ENCODE peak calls at places on chromosomes 13 and 19, in eight cellular contexts. S is K562, D is SK-N-SH, G is HCT116, Y is A549, A is GM12878, M is H1, Q is HepG2. U is an unnamed sample.

GRCh38 chr19:5063873-5064645 is 95.1 kb downstream of the KDM4B start:
- DNase-seq in S (no peak), D (no peak), G (no peak), Y (no peak), A (no peak), M (no peak), Q (no peak), U (no peak)

GRCh38 chr13:113647351-113648217 is 10.4 kb downstream of the ATP4B start:
- DNase-seq in S (no peak), D (peak), G (peak), Y (peak), A (no peak), M (no peak), Q (no peak), U (no peak)

GRCh38 chr13:92390217-92390616 is 836.4 kb upstream of the GPC6 start:
- DNase-seq in S (no peak), D (no peak), G (no peak), Y (no peak), A (no peak), M (no peak), Q (no peak), U (no peak)

GRCh38 chr13:28012383-28012782 is 23.9 kb upstream of the URAD start:
- DNase-seq in S (no peak), D (no peak), G (no peak), Y (no peak), A (no peak), M (no peak), Q (no peak), U (peak)

GRCh38 chr19:38033658-38034150 is 126.7 kb downstream of the SIPA1L3 start:
- DNase-seq in S (no peak), D (no peak), G (no peak), Y (no peak), A (peak), M (peak), Q (no peak), U (no peak)

GRCh38 chr13:51271008-51271407 is 48.8 kb downstream of the FAM124A start:
- DNase-seq in S (no peak), D (no peak), G (no peak), Y (no peak), A (no peak), M (no peak), Q (no peak), U (no peak)

GRCh38 chr19:41363753-41364545 is at the start of gene B9D2:
- DNase-seq in S (peak), D (peak), G (peak), Y (peak), A (peak), M (peak), Q (peak), U (peak)

GRCh38 chr13:66994097-66994496 is 236.0 kb downstream of the PCDH9 start:
- DNase-seq in S (peak), D (peak), G (no peak), Y (peak), A (no peak), M (peak), Q (peak), U (peak)

GRCh38 chr13:101019126-101019525 is 344.5 kb upstream of the TMTC4 start:
- DNase-seq in S (no peak), D (no peak), G (no peak), Y (no peak), A (no peak), M (no peak), Q (no peak), U (no peak)

GRCh38 chr19:41427647-41428480 is 690 bp upstream of the B3GNT8 start:
- DNase-seq in S (peak), D (peak), G (no peak), Y (no peak), A (no peak), M (no peak), Q (no peak), U (no peak)

GRCh38 chr19:5130371-5131030 is 161.6 kb downstream of the KDM4B start:
- DNase-seq in S (no peak), D (no peak), G (no peak), Y (no peak), A (peak), M (no peak), Q (no peak), U (no peak)

GRCh38 chr13:48741377-48741776 is 87.6 kb downstream of the CYSLTR2 start:
- DNase-seq in S (no peak), D (peak), G (no peak), Y (no peak), A (no peak), M (no peak), Q (no peak), U (peak)

GRCh38 chr19:15469513-15470297 is 5.4 kb upstream of the RASAL3 start:
- DNase-seq in S (no peak), D (peak), G (no peak), Y (no peak), A (no peak), M (no peak), Q (no peak), U (no peak)

GRCh38 chr13:90534617-90535340 is 812.7 kb upstream of the MIR17HG start:
- DNase-seq in S (no peak), D (no peak), G (no peak), Y (no peak), A (no peak), M (no peak), Q (no peak), U (no peak)

GRCh38 chr13:73230714-73231113 is 171.9 kb downstream of the KLF5 start:
- DNase-seq in S (no peak), D (no peak), G (no peak), Y (no peak), A (no peak), M (no peak), Q (no peak), U (no peak)

GRCh38 chr13:111034811-111035210 is 80.3 kb upstream of the ARHGEF7 start:
- DNase-seq in S (no peak), D (no peak), G (no peak), Y (no peak), A (no peak), M (no peak), Q (no peak), U (peak)

GRCh38 chr13:23922005-23922932 is 25.0 kb upstream of the C1QTNF9B start:
- DNase-seq in S (no peak), D (no peak), G (no peak), Y (no peak), A (no peak), M (no peak), Q (no peak), U (peak)

GRCh38 chr19:12603714-12604113 is 6.9 kb downstream of the ZNF490 start:
- DNase-seq in S (no peak), D (no peak), G (no peak), Y (no peak), A (peak), M (no peak), Q (no peak), U (peak)

GRCh38 chr13:99359493-99359892 is 52.3 kb upstream of the GPR183 start:
- DNase-seq in S (no peak), D (no peak), G (no peak), Y (no peak), A (no peak), M (no peak), Q (no peak), U (no peak)

GRCh38 chr13:48930933-48931332 is 44.8 kb upstream of the FNDC3A start:
- DNase-seq in S (no peak), D (peak), G (no peak), Y (no peak), A (no peak), M (no peak), Q (no peak), U (no peak)

GRCh38 chr19:4831351-4832340 is at the start of gene TICAM1:
- DNase-seq in S (peak), D (peak), G (no peak), Y (peak), A (no peak), M (no peak), Q (no peak), U (peak)

GRCh38 chr19:7852851-7853759 is 21.1 kb downstream of the PRR36 start:
- DNase-seq in S (peak), D (peak), G (peak), Y (peak), A (no peak), M (no peak), Q (peak), U (peak)

GRCh38 chr13:79434578-79434977 is 28.5 kb upstream of the RBM26 start:
- DNase-seq in S (no peak), D (no peak), G (no peak), Y (no peak), A (no peak), M (no peak), Q (no peak), U (peak)

GRCh38 chr19:4870025-4870700 is 2.7 kb upstream of the PLIN3 start:
- DNase-seq in S (peak), D (no peak), G (peak), Y (peak), A (no peak), M (peak), Q (peak), U (peak)

GRCh38 chr19:10338940-10339339 is 484 bp downstream of the ICAM3 start:
- DNase-seq in S (no peak), D (no peak), G (no peak), Y (no peak), A (no peak), M (no peak), Q (no peak), U (no peak)

GRCh38 chr13:39596685-39597084 is 6.3 kb downstream of the LHFPL6 start:
- DNase-seq in S (no peak), D (no peak), G (no peak), Y (no peak), A (no peak), M (no peak), Q (no peak), U (no peak)

GRCh38 chr19:27740396-27740795 is 1472.6 kb downstream of the UQCRFS1 start:
- DNase-seq in S (no peak), D (no peak), G (no peak), Y (no peak), A (no peak), M (no peak), Q (no peak), U (no peak)

GRCh38 chr19:27741236-27741635 is 1471.7 kb downstream of the UQCRFS1 start:
- DNase-seq in S (no peak), D (no peak), G (no peak), Y (no peak), A (no peak), M (no peak), Q (no peak), U (no peak)

GRCh38 chr19:27738569-27739193 is 1474.3 kb downstream of the UQCRFS1 start:
- DNase-seq in S (no peak), D (no peak), G (no peak), Y (no peak), A (no peak), M (no peak), Q (no peak), U (no peak)

GRCh38 chr19:27744926-27745844 is 1467.8 kb downstream of the UQCRFS1 start:
- DNase-seq in S (no peak), D (no peak), G (no peak), Y (no peak), A (no peak), M (no peak), Q (no peak), U (no peak)

DNA sequence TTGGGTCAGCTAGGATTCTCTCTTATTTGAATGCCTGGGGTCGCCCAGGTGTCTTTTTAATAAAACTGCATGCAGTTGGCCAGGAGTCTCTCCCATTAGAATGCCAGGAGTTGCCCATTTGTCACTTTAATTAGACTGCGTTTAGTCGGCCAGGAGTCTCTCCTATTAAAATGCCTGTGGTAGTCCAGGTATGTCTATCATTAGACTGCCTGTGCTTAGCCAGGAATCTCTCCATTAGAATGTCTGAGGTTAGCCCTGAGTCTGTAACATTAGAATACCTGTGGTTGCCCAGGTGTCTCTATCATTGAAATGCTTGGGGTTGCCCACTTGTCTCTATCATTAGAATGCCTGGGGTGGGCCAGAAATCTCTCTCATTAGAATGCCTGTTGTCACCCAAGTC is 1470.9 kb downstream of the UQCRFS1 start:
- DNase-seq in S (no peak), D (no peak), G (no peak), Y (no peak), A (no peak), M (no peak), Q (no peak), U (no peak)
- TF ChIP-seq RAD21 in S (no peak), D (no peak), G (no peak), Y (no peak), A (no peak), M (no peak), Q (no peak), U (no peak)

DNA sequence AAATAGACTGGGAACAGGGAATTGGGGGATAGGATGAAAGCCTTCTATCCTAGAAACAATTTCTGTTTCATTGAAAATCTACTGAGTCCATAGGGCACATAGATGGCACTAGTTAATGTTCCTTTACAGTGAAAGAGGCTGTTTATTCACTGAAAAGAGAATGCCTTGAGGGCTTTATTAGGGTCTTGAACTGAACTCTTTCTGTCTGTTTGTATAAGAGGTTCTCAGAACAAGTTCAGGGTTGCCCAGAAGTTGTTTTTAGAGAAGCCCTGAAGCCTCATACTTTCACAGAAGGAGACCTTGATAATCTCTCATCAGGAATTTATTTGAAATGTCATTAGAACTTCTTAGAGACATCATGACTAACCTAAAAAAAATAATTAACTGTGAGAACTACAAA is 43.9 kb downstream of the ENOX1 start:
- DNase-seq in S (no peak), D (no peak), G (no peak), Y (no peak), A (no peak), M (no peak), Q (no peak), U (no peak)
- TF ChIP-seq RAD21 in S (no peak), D (no peak), G (no peak), Y (no peak), A (no peak), M (no peak), Q (no peak), U (no peak)

GRCh38 chr13:69947577-69947976 is 160.0 kb upstream of the ATXN8OS start:
- DNase-seq in S (no peak), D (no peak), G (no peak), Y (no peak), A (no peak), M (no peak), Q (no peak), U (no peak)
- TF ChIP-seq RAD21 in S (no peak), D (no peak), G (no peak), Y (no peak), A (no peak), M (no peak), Q (no peak), U (no peak)

GRCh38 chr19:49560358-49560900 is 19.9 kb downstream of the NOSIP start:
- DNase-seq in S (peak), D (no peak), G (no peak), Y (no peak), A (no peak), M (no peak), Q (no peak), U (no peak)
- TF ChIP-seq RAD21 in S (no peak), D (no peak), G (no peak), Y (no peak), A (no peak), M (no peak), Q (no peak), U (no peak)

U was measured in IMR-90.